ENCODE peak calls at places on chromosomes 12 and 14, in four cellular contexts. S is A549, N is HepG2, W is GM12878. A is an unnamed sample.

GRCh38 chr14:101047326-101047725 is 143.8 kb upstream of the RTL1 start:
- DNase-seq in W (no peak), S (no peak), N (no peak), A (peak)

GRCh38 chr14:96215845-96216244 is 11.2 kb downstream of the BDKRB2 start:
- DNase-seq in N (no peak), S (no peak), W (no peak), A (no peak)

GRCh38 chr12:42854208-42854607 is 264.7 kb upstream of the PRICKLE1 start:
- DNase-seq in N (no peak), W (no peak), S (no peak), A (no peak)

GRCh38 chr12:2076196-2076570 is 23.4 kb downstream of the CACNA1C start:
- DNase-seq in W (no peak), S (no peak), N (no peak), A (no peak)

GRCh38 chr12:114933428-114934160 is 249.6 kb upstream of the TBX3 start:
- DNase-seq in N (peak), W (no peak), S (peak), A (no peak)

GRCh38 chr12:52867636-52868035 is 18.8 kb upstream of the KRT78 start:
- DNase-seq in S (no peak), W (no peak), N (no peak), A (no peak)

GRCh38 chr12:18546399-18546798 is 191.4 kb downstream of the PLCZ1 start:
- DNase-seq in S (no peak), W (no peak), N (peak), A (no peak)

GRCh38 chr12:51675062-51675803 is 84.2 kb downstream of the SCN8A start:
- DNase-seq in W (no peak), S (no peak), N (no peak), A (no peak)

GRCh38 chr14:95092723-95093122 is 64.6 kb downstream of the DICER1 start:
- DNase-seq in S (no peak), W (no peak), N (no peak), A (no peak)

GRCh38 chr14:86501611-86502010 is 971.7 kb downstream of the FLRT2 start:
- DNase-seq in W (no peak), S (no peak), N (no peak), A (no peak)

GRCh38 chr14:56196274-56196673 is 78.1 kb downstream of the PELI2 start:
- DNase-seq in S (no peak), W (no peak), N (no peak), A (no peak)

GRCh38 chr14:56194062-56194461 is 75.9 kb downstream of the PELI2 start:
- DNase-seq in W (no peak), N (no peak), S (no peak), A (no peak)

GRCh38 chr14:56197150-56197549 is 78.9 kb downstream of the PELI2 start:
- DNase-seq in N (no peak), W (no peak), S (no peak), A (no peak)

GRCh38 chr14:56195727-56196126 is 77.5 kb downstream of the PELI2 start:
- DNase-seq in N (no peak), W (peak), S (no peak), A (no peak)

DNA sequence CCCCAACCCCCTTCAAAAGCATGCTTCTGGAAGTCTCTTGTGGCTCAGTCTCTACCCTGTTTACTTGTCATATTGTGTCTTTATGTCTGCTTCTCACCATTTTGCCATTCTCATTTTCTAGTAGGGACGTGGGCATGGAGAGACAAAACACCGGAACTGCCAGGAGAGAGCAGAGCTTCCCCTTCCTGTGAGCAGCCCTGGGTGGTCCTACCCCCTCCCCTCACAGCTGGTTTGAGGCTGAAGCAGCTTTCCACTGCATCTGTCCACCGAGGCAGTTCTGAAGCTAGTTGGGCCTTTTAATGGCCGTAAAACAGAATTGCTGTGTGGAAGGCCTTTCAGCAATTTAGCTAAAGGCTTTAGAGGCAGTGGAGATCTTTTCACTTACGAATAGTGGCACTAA is 77.0 kb downstream of the PELI2 start:
- DNase-seq in N (no peak), W (no peak), S (no peak), A (no peak)
- TF ChIP-seq REST in N (no peak), W (no peak), S (no peak), A (no peak)

DNA sequence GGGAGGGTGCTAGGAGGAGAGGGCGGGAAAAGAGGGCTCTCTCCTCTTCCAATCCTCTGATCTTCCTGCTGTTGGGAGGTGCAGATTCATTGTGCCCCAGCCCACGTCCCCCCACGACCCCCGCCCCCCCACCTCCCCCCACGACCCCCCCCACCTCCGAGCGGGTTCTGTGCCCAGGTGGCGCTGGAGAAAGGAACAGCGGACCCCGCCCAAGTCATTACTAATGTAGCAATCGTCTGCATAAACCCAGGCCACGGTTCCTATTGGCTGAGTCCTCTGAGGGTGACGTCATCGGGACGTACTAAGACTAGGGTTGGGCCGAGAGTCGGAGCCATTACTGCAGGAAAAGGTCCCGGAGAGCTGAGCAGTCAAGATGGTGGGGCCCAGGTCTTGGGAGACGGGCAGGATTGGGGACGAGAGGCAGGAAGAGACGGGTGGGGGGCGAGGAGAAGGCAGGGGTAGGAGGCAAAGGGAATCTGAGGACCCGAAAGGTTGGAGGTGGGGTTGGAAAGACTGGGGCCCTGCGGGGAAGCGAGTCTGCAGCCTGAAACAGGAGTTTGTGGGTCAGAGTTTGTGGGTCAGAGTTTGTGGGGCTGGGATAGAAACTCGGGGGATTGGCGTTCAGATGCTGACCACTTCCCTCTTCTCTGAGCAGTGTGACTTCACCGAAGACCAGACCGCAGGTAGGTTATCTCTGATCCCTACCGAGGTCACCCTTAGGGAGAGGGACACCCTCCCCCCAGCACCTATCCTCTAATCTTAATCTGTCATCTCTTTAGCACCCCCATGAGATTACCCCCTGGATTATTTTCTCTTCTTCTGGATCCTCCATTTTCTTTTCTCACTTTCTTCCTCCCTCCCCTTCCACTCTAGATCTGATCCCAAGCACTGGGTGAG is at the start of gene MYL6:
- DNase-seq in S (peak), W (peak), N (peak), A (peak)
- TF ChIP-seq CTCF in S (no peak), W (no peak), N (no peak), A (no peak)

GRCh38 chr12:64946132-64946829 is 121.8 kb downstream of the TBC1D30 start:
- DNase-seq in N (no peak), W (no peak), S (no peak), A (no peak)
- TF ChIP-seq HDAC2 in N (no peak), W (no peak), S (no peak), A (no peak)

DNA sequence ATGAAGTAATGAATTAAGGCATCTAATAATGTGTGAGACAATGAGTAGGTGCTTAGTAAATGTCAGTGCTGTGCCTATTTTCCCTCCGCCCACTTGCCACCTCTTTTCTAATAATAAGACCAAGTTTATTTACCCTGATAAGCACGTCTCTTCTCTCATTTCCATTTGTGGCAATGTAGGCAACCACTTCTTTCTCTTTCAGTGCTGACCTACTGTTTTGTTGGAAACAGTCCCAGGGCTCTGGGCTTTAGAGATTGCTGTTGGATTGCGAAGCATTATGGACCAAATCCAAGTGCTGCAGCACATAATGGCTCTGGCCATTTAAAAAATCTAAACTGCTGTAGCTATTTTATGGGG is 141.3 kb upstream of the PLEKHG7 start:
- DNase-seq in W (no peak), S (no peak), N (no peak), A (no peak)
- TF ChIP-seq REST in W (no peak), S (no peak), N (no peak), A (no peak)

DNA sequence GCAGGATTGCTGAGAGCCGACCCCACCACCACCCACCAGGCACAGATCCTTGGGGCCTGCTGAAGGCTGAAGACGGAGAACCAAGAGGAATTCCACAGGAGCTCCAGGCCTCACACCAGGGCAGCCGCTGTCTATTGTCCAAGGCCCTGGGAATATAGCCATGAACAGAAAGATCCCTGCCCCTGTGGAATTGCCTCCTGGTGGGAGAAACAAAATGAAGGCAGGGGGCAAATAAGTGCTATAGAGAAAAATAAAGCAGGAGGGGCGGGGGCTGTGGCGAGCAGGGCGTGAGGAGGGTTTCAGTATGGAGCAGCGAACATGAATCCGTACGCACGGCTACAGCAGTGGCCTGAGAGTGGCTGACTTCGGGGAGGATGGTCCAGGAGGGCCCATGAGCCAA is 96.1 kb downstream of the EML1 start:
- DNase-seq in W (no peak), S (no peak), N (no peak), A (no peak)
- TF ChIP-seq CTCF in W (no peak), S (no peak), N (no peak), A (no peak)

GRCh38 chr12:5503774-5504173 is 71.9 kb downstream of the NTF3 start:
- DNase-seq in W (no peak), N (no peak), S (no peak), A (no peak)
- TF ChIP-seq HDAC2 in W (no peak), N (no peak), S (no peak), A (no peak)

GRCh38 chr12:130764475-130765185 is 48.5 kb upstream of the RIMBP2 start:
- DNase-seq in W (peak), N (no peak), S (peak), A (peak)
- TF ChIP-seq REST in W (no peak), N (no peak), S (no peak), A (no peak)

GRCh38 chr14:103504991-103505565 is 17.6 kb downstream of the CKB start:
- DNase-seq in N (no peak), W (no peak), S (no peak), A (no peak)
- TF ChIP-seq CTCF in N (no peak), W (peak), S (no peak), A (no peak)

GRCh38 chr14:91061309-91061887 is 957 bp upstream of the RPS6KA5 start:
- DNase-seq in S (no peak), N (no peak), W (no peak), A (peak)
- TF ChIP-seq HDAC2 in S (no peak), N (no peak), W (no peak), A (peak)